ENCODE peak calls at places on chromosomes 7 and 10, in nine cellular contexts. T is chondrocyte; B is stimulated activated CD8-positive, alpha-beta memory T cell treated with anti-CD3 and anti-CD28 coated beads, Interleukin-4, amount 100 ng/mL, for 1 hour; K is left colon; Y is GM03348; X is neuronal stem cell; U is DMS79; C is HCT116; H is DMS53. Z is an unnamed sample.

GRCh38 chr10:132142396-132143161 is 44.2 kb upstream of the DPYSL4 start:
- DNase-seq in T (peak; percentile 83), K (peak; percentile 37), H (peak; percentile 68), X (peak; percentile 30), C (no peak), Y (peak; percentile 90), U (no peak), B (no peak), Z (no peak)

GRCh38 chr7:140571537-140572122 is 69.0 kb downstream of the DENND2A start:
- DNase-seq in K (no peak), U (no peak), C (no peak), H (no peak), Y (no peak), B (no peak), X (no peak), T (no peak), Z (no peak)

GRCh38 chr10:49784631-49785030 is 22.5 kb upstream of the OGDHL start:
- DNase-seq in C (no peak), B (no peak), T (no peak), U (no peak), Y (no peak), H (no peak), X (no peak), K (no peak), Z (no peak)

GRCh38 chr7:16466087-16466472 is 542 bp upstream of the SOSTDC1 start:
- DNase-seq in T (no peak), C (no peak), Y (no peak), X (no peak), U (no peak), H (no peak), B (no peak), K (no peak), Z (no peak)

GRCh38 chr10:580796-581195 is 108.7 kb downstream of the DIP2C start:
- DNase-seq in X (no peak), U (no peak), C (no peak), T (no peak), Y (peak; percentile 84), K (no peak), H (no peak), B (no peak), Z (no peak)

GRCh38 chr10:31584098-31584631 is 265.1 kb downstream of the ZEB1 start:
- DNase-seq in T (no peak), B (no peak), Y (no peak), K (no peak), X (no peak), H (no peak), U (no peak), C (no peak), Z (no peak)

GRCh38 chr10:1159131-1160061 is 103.2 kb downstream of the WDR37 start:
- DNase-seq in U (no peak), X (no peak), T (peak; percentile 88), K (no peak), H (no peak), B (no peak), C (no peak), Y (no peak), Z (no peak)

GRCh38 chr7:37011151-37011890 is 287.0 kb upstream of the AOAH start:
- DNase-seq in U (no peak), T (no peak), Y (no peak), X (no peak), B (no peak), K (no peak), C (no peak), H (no peak), Z (no peak)

GRCh38 chr10:110916554-110917346 is 2.2 kb downstream of the BBIP1 start:
- DNase-seq in U (no peak), C (no peak), T (no peak), K (no peak), Y (peak; percentile 52), B (no peak), X (no peak), H (no peak), Z (no peak)

GRCh38 chr7:128908750-128909385 is 1.6 kb downstream of the KCP start:
- DNase-seq in U (no peak), T (no peak), H (no peak), C (no peak), B (no peak), X (no peak), Y (no peak), K (no peak), Z (no peak)

GRCh38 chr10:33927347-33927746 is 592.9 kb upstream of the NRP1 start:
- DNase-seq in K (no peak), T (no peak), H (no peak), Y (no peak), C (no peak), X (no peak), B (no peak), U (no peak), Z (no peak)

GRCh38 chr7:81445462-81445861 is 324.4 kb downstream of the HGF start:
- DNase-seq in K (no peak), U (no peak), T (no peak), C (no peak), B (no peak), X (no peak), H (no peak), Y (no peak), Z (no peak)

GRCh38 chr7:100602889-100603696 is 930 bp downstream of the PCOLCE start:
- DNase-seq in T (no peak), K (peak; percentile 45), U (no peak), H (peak; percentile 55), Y (peak; percentile 92), B (no peak), C (no peak), X (no peak), Z (no peak)

GRCh38 chr7:131836733-131837132 is 280.3 kb upstream of the PODXL start:
- DNase-seq in H (no peak), B (no peak), C (no peak), K (no peak), U (peak; percentile 54), X (no peak), Y (no peak), T (no peak), Z (no peak)

GRCh38 chr7:80210400-80210799 is 75.8 kb downstream of the GNAI1 start:
- DNase-seq in X (no peak), T (no peak), K (no peak), Y (no peak), H (peak; percentile 93), U (no peak), C (no peak), B (no peak), Z (no peak)

GRCh38 chr7:45099891-45100760 is 11.4 kb upstream of the NACAD start:
- DNase-seq in K (no peak), Y (no peak), B (no peak), H (no peak), U (no peak), T (no peak), C (no peak), X (no peak), Z (no peak)

GRCh38 chr7:94514140-94514889 is 4.7 kb downstream of the CASD1 start:
- DNase-seq in X (no peak), C (no peak), H (no peak), B (no peak), T (no peak), K (no peak), U (no peak), Y (no peak), Z (no peak)

Z was measured in activated CD8-positive, alpha-beta memory T cell treated with anti-CD3 and anti-CD28 coated beads for 4 hours.